ENCODE peak calls at places on chromosomes 2 and 18, in four cellular contexts. A is AG04450, H is OCI-LY7, G is A549. M is an unnamed sample.

GRCh38 chr2:224638338-224638823 is 53.2 kb upstream of the CUL3 start:
- DNase-seq in A (no peak), H (peak), G (no peak), M (no peak)

GRCh38 chr2:199223791-199224190 is 233.9 kb downstream of the SATB2 start:
- DNase-seq in A (no peak), H (peak), G (peak), M (no peak)

GRCh38 chr2:12686708-12687107 is 30.0 kb upstream of the TRIB2 start:
- DNase-seq in A (no peak), H (no peak), G (no peak), M (no peak)

GRCh38 chr2:205060269-205060668 is 515.0 kb downstream of the PARD3B start:
- DNase-seq in A (peak), H (no peak), G (peak), M (no peak)

GRCh38 chr2:37488911-37489310 is 144.5 kb downstream of the QPCT start:
- DNase-seq in A (no peak), H (no peak), G (no peak), M (no peak)

GRCh38 chr2:189577108-189577507 is 3.5 kb downstream of the SLC40A1 start:
- DNase-seq in A (no peak), H (no peak), G (no peak), M (no peak)

GRCh38 chr2:101829018-101829396 is 131.5 kb downstream of the MAP4K4 start:
- DNase-seq in A (no peak), H (no peak), G (no peak), M (no peak)

GRCh38 chr18:55582325-55582724 is 5.7 kb downstream of the TCF4 start:
- DNase-seq in A (no peak), H (no peak), G (no peak), M (no peak)

GRCh38 chr18:13563390-13563805 is 163.0 kb downstream of the FAM210A start:
- DNase-seq in A (no peak), H (no peak), G (no peak), M (no peak)

GRCh38 chr2:36902385-36903120 is 63.8 kb downstream of the STRN start:
- DNase-seq in A (no peak), H (no peak), G (no peak), M (no peak)

GRCh38 chr2:54879598-54880355 is 156.3 kb downstream of the EML6 start:
- DNase-seq in A (no peak), H (no peak), G (no peak), M (no peak)

GRCh38 chr2:2748399-2749205 is 417.5 kb upstream of the MYT1L start:
- DNase-seq in A (no peak), H (no peak), G (no peak), M (no peak)

GRCh38 chr2:24915796-24916195 is 4.2 kb downstream of the ADCY3 start:
- DNase-seq in A (no peak), H (no peak), G (no peak), M (no peak)

GRCh38 chr18:49875783-49876182 is 62.5 kb upstream of the ACAA2 start:
- DNase-seq in A (no peak), H (no peak), G (no peak), M (no peak)

GRCh38 chr2:20352230-20353216 is 1.9 kb upstream of the PUM2 start:
- DNase-seq in A (no peak), H (peak), G (no peak), M (no peak)

GRCh38 chr2:231347081-231347480 is 48.4 kb upstream of the B3GNT7 start:
- DNase-seq in A (no peak), H (no peak), G (no peak), M (no peak)

GRCh38 chr2:207353836-207354235 is 175.9 kb upstream of the CREB1 start:
- DNase-seq in A (no peak), H (no peak), G (no peak), M (no peak)

GRCh38 chr18:9706081-9706935 is 1.8 kb upstream of the RAB31 start:
- DNase-seq in A (no peak), H (no peak), G (no peak), M (no peak)

GRCh38 chr2:208406474-208407451 is at the start of gene PTH2R:
- DNase-seq in A (no peak), H (no peak), G (no peak), M (peak)

GRCh38 chr2:69061518-69061917 is 48.5 kb downstream of the ANTXR1 start:
- DNase-seq in A (no peak), H (no peak), G (no peak), M (no peak)

DNA sequence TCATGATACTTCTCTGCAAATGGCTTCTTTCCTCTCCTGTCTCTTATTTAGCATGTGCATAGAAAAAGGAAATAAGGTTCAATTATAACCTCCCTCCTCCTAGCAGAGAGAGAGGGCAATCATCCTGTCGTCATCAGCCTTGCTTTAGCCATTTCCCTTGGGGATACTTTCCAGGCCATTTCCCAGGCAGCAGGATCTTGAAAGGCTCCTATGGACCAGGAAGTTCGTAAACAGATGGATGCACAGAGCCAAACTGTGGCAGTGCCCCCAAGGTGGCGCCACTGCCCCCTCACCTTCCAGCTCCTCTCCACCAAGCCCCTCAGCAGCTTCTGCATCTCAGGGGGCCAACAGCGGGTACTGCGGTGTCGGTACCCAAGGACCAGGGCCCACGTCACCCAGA is 157.4 kb downstream of the DTNA start:
- DNase-seq in A (no peak), H (peak), G (peak), M (peak)
- TF ChIP-seq CTCF in A (peak), H (peak), G (no peak), M (no peak)

GRCh38 chr2:172635548-172635947 is 79.7 kb downstream of the PDK1 start:
- DNase-seq in A (no peak), H (no peak), G (no peak), M (no peak)

GRCh38 chr2:172624996-172625395 is 69.1 kb downstream of the PDK1 start:
- DNase-seq in A (no peak), H (no peak), G (no peak), M (no peak)

GRCh38 chr2:172628085-172628484 is 72.2 kb downstream of the PDK1 start:
- DNase-seq in A (no peak), H (no peak), G (no peak), M (no peak)

GRCh38 chr2:172634477-172634876 is 78.6 kb downstream of the PDK1 start:
- DNase-seq in A (no peak), H (no peak), G (no peak), M (no peak)

GRCh38 chr2:172629586-172629985 is 73.7 kb downstream of the PDK1 start:
- DNase-seq in A (no peak), H (no peak), G (no peak), M (no peak)
- TF ChIP-seq CTCF in A (no peak), H (no peak), G (no peak), M (no peak)

DNA sequence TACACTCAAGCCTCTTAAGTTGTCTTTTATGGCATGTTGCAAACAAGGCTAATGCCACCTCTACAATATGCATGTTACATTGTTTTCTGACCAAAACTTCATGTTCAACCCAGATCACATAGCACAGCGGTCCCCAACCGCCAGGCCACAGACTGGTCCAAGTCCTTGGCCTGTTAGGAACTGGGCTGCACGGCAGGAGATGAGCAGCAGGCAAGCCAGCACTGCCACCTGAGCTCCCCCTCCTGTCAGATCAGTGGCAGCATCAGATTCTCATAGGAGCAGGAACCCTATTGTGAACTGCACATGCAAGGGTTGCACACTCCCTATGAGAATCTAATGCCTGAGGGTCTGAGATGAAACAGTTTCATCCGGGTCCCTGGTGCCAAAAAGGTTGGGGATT is 324.8 kb upstream of the CHAC2 start:
- DNase-seq in A (no peak), H (no peak), G (peak), M (peak)
- TF ChIP-seq CTCF in A (no peak), H (peak), G (no peak), M (no peak)

DNA sequence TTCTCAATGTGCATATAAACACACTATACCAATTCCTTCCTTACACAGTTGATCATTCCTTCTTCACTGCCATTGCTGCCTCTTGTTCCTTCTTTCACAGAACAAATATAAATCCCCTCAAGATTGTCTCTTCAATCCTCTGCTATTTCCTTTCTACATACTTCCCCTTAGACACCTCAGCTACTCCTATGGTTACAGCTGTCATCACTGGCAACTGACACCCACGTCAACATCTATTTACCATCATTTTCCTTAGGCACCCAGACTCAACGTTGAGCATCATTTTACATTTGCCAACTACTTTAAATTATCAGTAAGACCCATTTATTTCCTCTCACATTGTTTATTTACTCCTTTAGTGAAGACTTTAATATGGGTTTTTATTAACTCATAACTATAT is 488.8 kb upstream of the FSHR start:
- DNase-seq in A (no peak), H (no peak), G (no peak), M (no peak)
- TF ChIP-seq CTCF in A (no peak), H (no peak), G (no peak), M (no peak)

GRCh38 chr2:134372611-134373131 is 118.8 kb downstream of the MGAT5 start:
- DNase-seq in A (peak), H (no peak), G (no peak), M (no peak)

GRCh38 chr2:134379293-134379692 is 125.4 kb downstream of the MGAT5 start:
- DNase-seq in A (peak), H (no peak), G (no peak), M (no peak)

GRCh38 chr2:134377730-134378129 is 123.9 kb downstream of the MGAT5 start:
- DNase-seq in A (no peak), H (no peak), G (no peak), M (no peak)

GRCh38 chr2:134379722-134380121 is 125.8 kb downstream of the MGAT5 start:
- DNase-seq in A (no peak), H (no peak), G (no peak), M (no peak)

DNA sequence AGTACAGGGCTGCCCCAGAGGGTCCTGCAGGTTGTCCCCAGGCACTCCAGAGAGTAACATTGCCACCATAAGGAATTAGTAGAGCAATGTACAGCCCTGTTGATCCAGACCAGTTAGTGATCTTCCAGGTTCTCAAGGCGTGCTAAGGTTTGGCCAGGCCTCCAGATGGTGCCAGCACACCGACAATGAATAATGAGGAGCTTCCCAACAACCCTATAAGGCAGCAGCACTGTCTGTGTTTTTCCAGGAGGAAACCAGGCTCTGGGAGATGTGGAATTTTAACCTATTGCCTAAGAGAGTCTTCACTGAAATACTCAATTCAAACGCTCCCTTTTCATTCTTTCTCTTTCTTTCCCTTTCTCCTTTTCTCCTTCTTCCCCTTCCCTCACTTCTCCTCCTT is 122.1 kb downstream of the MGAT5 start:
- DNase-seq in A (no peak), H (no peak), G (peak), M (no peak)
- TF ChIP-seq CTCF in A (peak), H (no peak), G (no peak), M (no peak)

GRCh38 chr18:48777737-48778111 is 173.0 kb downstream of the SMAD7 start:
- DNase-seq in A (no peak), H (no peak), G (no peak), M (no peak)
- TF ChIP-seq CTCF in A (no peak), H (no peak), G (no peak), M (no peak)

GRCh38 chr2:235936493-235936892 is 231.7 kb downstream of the GBX2 start:
- DNase-seq in A (no peak), H (no peak), G (peak), M (peak)
- TF ChIP-seq CTCF in A (peak), H (peak), G (peak), M (peak)

GRCh38 chr2:152611458-152612231 is 105.6 kb downstream of the PRPF40A start:
- DNase-seq in A (peak), H (peak), G (peak), M (no peak)
- TF ChIP-seq CTCF in A (no peak), H (no peak), G (no peak), M (no peak)